ENCODE peak calls at places on chromosomes 12 and 14, in four cellular contexts. One of them, this sample, is unnamed.
A peak's percentile ranks its signal among the peaks of the same experiment; 100 is the strongest.

GRCh38 chr12:119594399-119594730 is 791 bp downstream of the TMEM233 start:
- DNase-seq in hypothalamus: no peak
- DNase-seq in activated gamma-delta T cell treated with anti-CD3 and anti-CD28 coated beads, Interleukin-2, amount 50 U/mL, for 16 hours: no peak
- DNase-seq in fibroblast of lung: peak; percentile 29
- DNase-seq in this sample: no peak

GRCh38 chr12:100427078-100427477 is 46.6 kb upstream of the NR1H4 start:
- DNase-seq in hypothalamus: no peak
- DNase-seq in fibroblast of lung: peak; percentile 86
- DNase-seq in activated gamma-delta T cell treated with anti-CD3 and anti-CD28 coated beads, Interleukin-2, amount 50 U/mL, for 16 hours: no peak
- DNase-seq in this sample: no peak

GRCh38 chr14:66379116-66379515 is 107.1 kb upstream of the CCDC196 start:
- DNase-seq in fibroblast of lung: peak; percentile 26
- DNase-seq in hypothalamus: no peak
- DNase-seq in activated gamma-delta T cell treated with anti-CD3 and anti-CD28 coated beads, Interleukin-2, amount 50 U/mL, for 16 hours: no peak
- DNase-seq in this sample: no peak

GRCh38 chr12:32270818-32271710 is 128.3 kb upstream of the FGD4 start:
- DNase-seq in hypothalamus: no peak
- DNase-seq in activated gamma-delta T cell treated with anti-CD3 and anti-CD28 coated beads, Interleukin-2, amount 50 U/mL, for 16 hours: no peak
- DNase-seq in fibroblast of lung: peak; percentile 77
- DNase-seq in this sample: no peak

GRCh38 chr12:68745376-68745903 is 536 bp upstream of the SLC35E3 start:
- DNase-seq in hypothalamus: no peak
- DNase-seq in fibroblast of lung: no peak
- DNase-seq in activated gamma-delta T cell treated with anti-CD3 and anti-CD28 coated beads, Interleukin-2, amount 50 U/mL, for 16 hours: no peak
- DNase-seq in this sample: no peak

GRCh38 chr14:101197595-101198397 is 294.3 kb upstream of the RTL1 start:
- DNase-seq in fibroblast of lung: no peak
- DNase-seq in hypothalamus: no peak
- DNase-seq in activated gamma-delta T cell treated with anti-CD3 and anti-CD28 coated beads, Interleukin-2, amount 50 U/mL, for 16 hours: no peak
- DNase-seq in this sample: no peak

GRCh38 chr12:119383206-119383605 is 48.7 kb downstream of the CCDC60 start:
- DNase-seq in fibroblast of lung: no peak
- DNase-seq in hypothalamus: no peak
- DNase-seq in activated gamma-delta T cell treated with anti-CD3 and anti-CD28 coated beads, Interleukin-2, amount 50 U/mL, for 16 hours: no peak
- DNase-seq in this sample: no peak

GRCh38 chr12:68122236-68122920 is 37.2 kb downstream of the IFNG start:
- DNase-seq in activated gamma-delta T cell treated with anti-CD3 and anti-CD28 coated beads, Interleukin-2, amount 50 U/mL, for 16 hours: no peak
- DNase-seq in fibroblast of lung: peak; percentile 64
- DNase-seq in hypothalamus: no peak
- DNase-seq in this sample: no peak

GRCh38 chr14:90301580-90302181 is 30.1 kb downstream of the NRDE2 start:
- DNase-seq in activated gamma-delta T cell treated with anti-CD3 and anti-CD28 coated beads, Interleukin-2, amount 50 U/mL, for 16 hours: no peak
- DNase-seq in hypothalamus: no peak
- DNase-seq in fibroblast of lung: peak; percentile 59
- DNase-seq in this sample: no peak

GRCh38 chr12:93524386-93525133 is 47.9 kb upstream of the SOCS2 start:
- DNase-seq in hypothalamus: no peak
- DNase-seq in fibroblast of lung: no peak
- DNase-seq in activated gamma-delta T cell treated with anti-CD3 and anti-CD28 coated beads, Interleukin-2, amount 50 U/mL, for 16 hours: no peak
- DNase-seq in this sample: no peak

GRCh38 chr14:72547999-72548398 is 345.9 kb downstream of the DPF3 start:
- DNase-seq in hypothalamus: no peak
- DNase-seq in fibroblast of lung: no peak
- DNase-seq in activated gamma-delta T cell treated with anti-CD3 and anti-CD28 coated beads, Interleukin-2, amount 50 U/mL, for 16 hours: no peak
- DNase-seq in this sample: no peak

GRCh38 chr12:25712169-25712568 is 159.1 kb upstream of the LMNTD1 start:
- DNase-seq in fibroblast of lung: no peak
- DNase-seq in activated gamma-delta T cell treated with anti-CD3 and anti-CD28 coated beads, Interleukin-2, amount 50 U/mL, for 16 hours: no peak
- DNase-seq in hypothalamus: no peak
- DNase-seq in this sample: no peak

GRCh38 chr14:52922059-52922458 is 28.8 kb downstream of the FERMT2 start:
- DNase-seq in hypothalamus: no peak
- DNase-seq in activated gamma-delta T cell treated with anti-CD3 and anti-CD28 coated beads, Interleukin-2, amount 50 U/mL, for 16 hours: no peak
- DNase-seq in fibroblast of lung: no peak
- DNase-seq in this sample: no peak

GRCh38 chr12:57011438-57012424 is 4.6 kb downstream of the TAC3 start:
- DNase-seq in fibroblast of lung: no peak
- DNase-seq in hypothalamus: no peak
- DNase-seq in activated gamma-delta T cell treated with anti-CD3 and anti-CD28 coated beads, Interleukin-2, amount 50 U/mL, for 16 hours: no peak
- DNase-seq in this sample: no peak

GRCh38 chr12:60842166-60842565 is 1246.3 kb downstream of the SLC16A7 start:
- DNase-seq in fibroblast of lung: no peak
- DNase-seq in activated gamma-delta T cell treated with anti-CD3 and anti-CD28 coated beads, Interleukin-2, amount 50 U/mL, for 16 hours: no peak
- DNase-seq in hypothalamus: no peak
- DNase-seq in this sample: no peak